ENCODE peak calls at places on chromosomes 5 and 9, in five cellular contexts. O, K, V, J and A are unnamed samples.

GRCh38 chr5:106380736-106381135 is 1290.0 kb downstream of the EFNA5 start:
- DNase-seq in O (no peak), K (no peak), V (no peak), J (no peak), A (no peak)

GRCh38 chr5:36300927-36301540 is 668 bp downstream of the RANBP3L start:
- DNase-seq in O (no peak), K (no peak), V (no peak), J (no peak), A (no peak)

GRCh38 chr5:144812770-144813169 is 642.1 kb downstream of the KCTD16 start:
- DNase-seq in O (no peak), K (no peak), V (no peak), J (no peak), A (no peak)

GRCh38 chr9:136170291-136170901 is 34.5 kb downstream of the LHX3 start:
- DNase-seq in O (peak; percentile 92), K (no peak), V (no peak), J (no peak), A (peak; percentile 74)

GRCh38 chr5:14161825-14162556 is 18.8 kb downstream of the TRIO start:
- DNase-seq in O (no peak), K (no peak), V (no peak), J (no peak), A (no peak)

GRCh38 chr5:88683506-88684135 is 199.4 kb downstream of the MEF2C start:
- DNase-seq in O (peak; percentile 66), K (no peak), V (peak; percentile 5), J (no peak), A (no peak)

GRCh38 chr5:64301566-64301965 is 135.9 kb downstream of the RNF180 start:
- DNase-seq in O (no peak), K (no peak), V (no peak), J (no peak), A (no peak)

GRCh38 chr9:34671307-34671706 is 8.8 kb upstream of the CCL27 start:
- DNase-seq in O (no peak), K (no peak), V (no peak), J (no peak), A (no peak)

GRCh38 chr9:77896269-77897245 is 135.1 kb downstream of the GNAQ start:
- DNase-seq in O (no peak), K (no peak), V (no peak), J (no peak), A (no peak)

GRCh38 chr9:135799261-135799660 is 97.3 kb downstream of the KCNT1 start:
- DNase-seq in O (no peak), K (no peak), V (no peak), J (no peak), A (no peak)

GRCh38 chr5:107395632-107396350 is 274.9 kb downstream of the EFNA5 start:
- DNase-seq in O (no peak), K (no peak), V (no peak), J (peak; percentile 57), A (no peak)
- TF ChIP-seq SUZ12 in O (no peak), K (no peak), V (no peak), J (no peak), A (no peak)

GRCh38 chr5:173245319-173246134 is 10.5 kb upstream of the NKX2-5 start:
- DNase-seq in O (no peak), K (no peak), V (no peak), J (no peak), A (no peak)

GRCh38 chr5:173243808-173244305 is 8.9 kb upstream of the NKX2-5 start:
- DNase-seq in O (no peak), K (no peak), V (no peak), J (no peak), A (no peak)

GRCh38 chr5:173247504-173247903 is 12.5 kb upstream of the NKX2-5 start:
- DNase-seq in O (no peak), K (no peak), V (no peak), J (no peak), A (no peak)

GRCh38 chr5:173247050-173247449 is 12.0 kb upstream of the NKX2-5 start:
- DNase-seq in O (no peak), K (no peak), V (no peak), J (no peak), A (no peak)

DNA sequence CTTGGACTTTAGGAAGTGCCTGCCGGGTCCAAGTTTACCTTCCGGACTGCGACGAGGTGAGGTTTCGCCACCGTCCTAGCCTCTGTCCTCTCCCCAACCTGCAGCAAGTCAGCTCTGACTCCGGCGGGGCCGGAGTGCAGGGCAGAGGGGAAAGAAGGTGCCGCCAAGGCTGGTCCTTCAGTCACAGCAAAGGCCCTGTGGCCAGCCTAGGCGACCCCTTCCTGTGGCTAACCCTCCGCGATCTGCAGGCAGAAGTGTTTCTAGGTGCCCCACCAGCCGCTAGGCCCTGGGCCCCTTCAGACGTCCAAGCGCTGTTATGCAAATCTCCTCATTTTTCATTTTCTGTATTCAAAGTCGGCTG is 11.1 kb upstream of the NKX2-5 start:
- DNase-seq in O (no peak), K (no peak), V (no peak), J (no peak), A (no peak)
- TF ChIP-seq SUZ12 in O (peak; percentile 75), K (no peak), V (no peak), J (no peak), A (no peak)

DNA sequence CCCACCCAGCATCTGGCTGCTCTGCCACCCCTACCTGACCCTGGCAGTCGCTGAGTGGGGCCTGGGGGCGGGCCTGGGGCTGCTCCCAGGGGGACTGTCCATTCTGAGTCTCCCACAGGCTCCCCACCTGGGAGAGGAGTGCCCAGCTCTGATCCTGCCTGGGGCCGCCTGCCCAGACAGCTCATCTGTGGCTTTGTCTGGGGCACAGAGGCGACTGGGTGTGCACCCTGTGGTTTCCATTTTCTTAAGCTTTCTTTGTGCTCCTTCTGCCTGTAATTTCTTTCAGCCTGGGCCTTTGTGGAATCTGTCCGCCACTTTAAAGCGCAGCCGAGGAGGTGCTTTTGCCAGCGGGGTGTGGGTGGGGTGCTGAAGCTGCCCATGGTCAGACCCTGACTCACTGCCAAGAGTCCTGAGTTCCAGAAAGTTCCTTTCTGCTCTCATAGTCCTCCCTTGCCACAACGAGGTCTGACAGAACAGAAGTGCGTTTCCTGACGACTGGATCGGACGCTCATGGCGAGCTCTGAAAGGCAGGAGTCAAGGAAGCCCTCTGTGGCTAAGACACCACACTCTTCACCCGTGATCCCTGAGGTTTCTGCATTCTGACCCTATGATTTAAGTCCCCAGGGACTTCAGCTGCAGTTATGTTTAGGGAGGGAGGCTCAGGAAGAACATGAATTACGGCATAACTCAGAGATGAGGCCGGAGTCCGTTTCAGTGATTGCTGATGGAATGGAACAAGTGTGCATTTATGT is 225.0 kb downstream of the FANCC start:
- DNase-seq in O (no peak), K (no peak), V (no peak), J (no peak), A (no peak)
- TF ChIP-seq SUZ12 in O (no peak), K (no peak), V (no peak), J (no peak), A (no peak)

GRCh38 chr5:151198861-151199260 is 25.0 kb downstream of the CCDC69 start:
- DNase-seq in O (no peak), K (no peak), V (no peak), J (no peak), A (no peak)

GRCh38 chr5:151191661-151192060 is 32.2 kb downstream of the CCDC69 start:
- DNase-seq in O (no peak), K (no peak), V (no peak), J (no peak), A (no peak)

GRCh38 chr5:151192626-151193025 is 31.3 kb downstream of the CCDC69 start:
- DNase-seq in O (no peak), K (no peak), V (no peak), J (no peak), A (no peak)

GRCh38 chr5:151196556-151197290 is 27.2 kb downstream of the CCDC69 start:
- DNase-seq in O (no peak), K (no peak), V (no peak), J (peak; percentile 95), A (no peak)

DNA sequence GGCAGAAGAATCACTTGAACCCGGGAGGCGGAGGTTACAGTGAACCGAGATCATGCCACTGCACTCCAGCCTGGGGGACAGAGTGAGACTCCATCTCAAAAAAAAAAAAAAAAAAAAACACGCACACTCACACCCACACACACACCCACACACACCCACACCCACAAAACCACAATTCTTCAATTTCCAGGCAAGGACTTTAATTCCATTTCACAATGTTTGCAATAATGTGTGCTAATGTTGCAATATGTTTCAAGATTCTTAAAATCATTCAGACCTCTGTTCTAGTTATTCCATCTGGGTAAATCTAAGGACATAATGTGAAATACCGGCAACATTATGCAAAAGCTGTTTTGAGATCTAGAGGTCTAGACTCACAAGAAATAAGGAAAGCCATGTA is 28.3 kb downstream of the CCDC69 start:
- DNase-seq in O (no peak), K (no peak), V (no peak), J (no peak), A (no peak)
- TF ChIP-seq SUZ12 in O (no peak), K (no peak), V (no peak), J (no peak), A (no peak)

GRCh38 chr5:10689391-10690081 is 71.5 kb downstream of the DAP start:
- DNase-seq in O (peak; percentile 87), K (peak; percentile 47), V (no peak), J (no peak), A (peak; percentile 31)
- TF ChIP-seq SUZ12 in O (no peak), K (no peak), V (no peak), J (no peak), A (no peak)

GRCh38 chr5:103186152-103186551 is 66.1 kb downstream of the PPIP5K2 start:
- DNase-seq in O (no peak), K (no peak), V (no peak), J (no peak), A (no peak)

GRCh38 chr5:103188436-103188835 is 68.3 kb downstream of the PPIP5K2 start:
- DNase-seq in O (no peak), K (no peak), V (no peak), J (no peak), A (no peak)
- TF ChIP-seq SUZ12 in O (no peak), K (no peak), V (no peak), J (no peak), A (no peak)